ENCODE peak calls at places on chromosome X, in six cellular contexts. One of them, this sample, is unnamed.

GRCh38 chrX:17744896-17745523 is 7.7 kb downstream of the SCML1 start:
- DNase-seq in neural crest cell: no peak
- DNase-seq in breast epithelium: no peak
- DNase-seq in GM12865: no peak
- DNase-seq in H9: no peak
- DNase-seq in WTC11: no peak
- DNase-seq in this sample: no peak

GRCh38 chrX:63922221-63922620 is 137.2 kb upstream of the ARHGEF9 start:
- DNase-seq in GM12865: no peak
- DNase-seq in neural crest cell: no peak
- DNase-seq in WTC11: no peak
- DNase-seq in H9: no peak
- DNase-seq in breast epithelium: no peak
- DNase-seq in this sample: no peak

GRCh38 chrX:72634321-72634720 is 61.7 kb upstream of the HDAC8 start:
- DNase-seq in WTC11: no peak
- DNase-seq in GM12865: no peak
- DNase-seq in H9: no peak
- DNase-seq in breast epithelium: no peak
- DNase-seq in neural crest cell: no peak
- DNase-seq in this sample: no peak

GRCh38 chrX:45240334-45240733 is 39.7 kb upstream of the DIPK2B start:
- DNase-seq in H9: no peak
- DNase-seq in neural crest cell: no peak
- DNase-seq in WTC11: no peak
- DNase-seq in GM12865: no peak
- DNase-seq in breast epithelium: no peak
- DNase-seq in this sample: no peak

GRCh38 chrX:110557864-110558263 is 199.2 kb downstream of the RTL9 start:
- DNase-seq in H9: no peak
- DNase-seq in GM12865: no peak
- DNase-seq in neural crest cell: no peak
- DNase-seq in breast epithelium: no peak
- DNase-seq in WTC11: no peak
- DNase-seq in this sample: no peak

GRCh38 chrX:40845331-40845911 is 110.1 kb upstream of the MED14 start:
- DNase-seq in breast epithelium: no peak
- DNase-seq in GM12865: no peak
- DNase-seq in H9: peak; percentile 72
- DNase-seq in neural crest cell: no peak
- DNase-seq in WTC11: no peak
- DNase-seq in this sample: no peak

GRCh38 chrX:121987163-121987562 is 939.8 kb downstream of the GLUD2 start:
- DNase-seq in breast epithelium: no peak
- DNase-seq in H9: no peak
- DNase-seq in WTC11: no peak
- DNase-seq in GM12865: no peak
- DNase-seq in neural crest cell: no peak
- DNase-seq in this sample: no peak

GRCh38 chrX:132216806-132217202 is 2.4 kb downstream of the RAP2C start:
- DNase-seq in neural crest cell: no peak
- DNase-seq in WTC11: no peak
- DNase-seq in breast epithelium: no peak
- DNase-seq in GM12865: peak; percentile 45
- DNase-seq in H9: no peak
- DNase-seq in this sample: no peak

GRCh38 chrX:42952621-42953020 is 174.7 kb upstream of the PPP1R2C start:
- DNase-seq in WTC11: no peak
- DNase-seq in H9: no peak
- DNase-seq in neural crest cell: no peak
- DNase-seq in breast epithelium: no peak
- DNase-seq in GM12865: no peak
- DNase-seq in this sample: no peak

GRCh38 chrX:101774340-101774739 is 114.7 kb upstream of the ARMCX2 start:
- DNase-seq in neural crest cell: no peak
- DNase-seq in WTC11: no peak
- DNase-seq in H9: no peak
- DNase-seq in breast epithelium: no peak
- DNase-seq in GM12865: peak; percentile 75
- DNase-seq in this sample: no peak

GRCh38 chrX:154374361-154375155 is at the start of gene FLNA:
- DNase-seq in neural crest cell: no peak
- DNase-seq in GM12865: peak; percentile 57
- DNase-seq in H9: peak; percentile 56
- DNase-seq in breast epithelium: no peak
- DNase-seq in WTC11: peak; percentile 63
- DNase-seq in this sample: peak; percentile 19
- TF ChIP-seq CTCF in neural crest cell: no peak
- TF ChIP-seq CTCF in GM12865: peak; percentile 9
- TF ChIP-seq CTCF in H9: no peak
- TF ChIP-seq CTCF in breast epithelium: no peak
- TF ChIP-seq CTCF in WTC11: no peak
- TF ChIP-seq CTCF in this sample: no peak

GRCh38 chrX:120137439-120137838 is 21.0 kb upstream of the RHOXF2 start:
- DNase-seq in WTC11: no peak
- DNase-seq in breast epithelium: no peak
- DNase-seq in H9: no peak
- DNase-seq in GM12865: no peak
- DNase-seq in neural crest cell: no peak
- DNase-seq in this sample: no peak
- TF ChIP-seq CTCF in WTC11: no peak
- TF ChIP-seq CTCF in breast epithelium: no peak
- TF ChIP-seq CTCF in H9: no peak
- TF ChIP-seq CTCF in GM12865: no peak
- TF ChIP-seq CTCF in neural crest cell: no peak
- TF ChIP-seq CTCF in this sample: no peak

GRCh38 chrX:48801281-48802088 is at the start of gene HDAC6:
- DNase-seq in neural crest cell: peak; percentile 78
- DNase-seq in breast epithelium: peak; percentile 95
- DNase-seq in WTC11: peak; percentile 95
- DNase-seq in H9: peak; percentile 98
- DNase-seq in GM12865: peak; percentile 99
- DNase-seq in this sample: peak; percentile 86

GRCh38 chrX:48802089-48802812 is 384 bp downstream of the HDAC6 start:
- DNase-seq in WTC11: peak; percentile 81
- DNase-seq in neural crest cell: peak; percentile 61
- DNase-seq in breast epithelium: peak; percentile 82
- DNase-seq in GM12865: peak; percentile 86
- DNase-seq in H9: peak; percentile 88
- DNase-seq in this sample: peak; percentile 65

GRCh38 chrX:48802813-48803261 is 970 bp downstream of the HDAC6 start:
- DNase-seq in WTC11: no peak
- DNase-seq in breast epithelium: no peak
- DNase-seq in H9: no peak
- DNase-seq in neural crest cell: no peak
- DNase-seq in GM12865: no peak
- DNase-seq in this sample: no peak

GRCh38 chrX:48800574-48801280 is 1.1 kb upstream of the HDAC6 start:
- DNase-seq in neural crest cell: no peak
- DNase-seq in breast epithelium: no peak
- DNase-seq in GM12865: peak; percentile 3
- DNase-seq in H9: no peak
- DNase-seq in WTC11: no peak
- DNase-seq in this sample: no peak

DNA sequence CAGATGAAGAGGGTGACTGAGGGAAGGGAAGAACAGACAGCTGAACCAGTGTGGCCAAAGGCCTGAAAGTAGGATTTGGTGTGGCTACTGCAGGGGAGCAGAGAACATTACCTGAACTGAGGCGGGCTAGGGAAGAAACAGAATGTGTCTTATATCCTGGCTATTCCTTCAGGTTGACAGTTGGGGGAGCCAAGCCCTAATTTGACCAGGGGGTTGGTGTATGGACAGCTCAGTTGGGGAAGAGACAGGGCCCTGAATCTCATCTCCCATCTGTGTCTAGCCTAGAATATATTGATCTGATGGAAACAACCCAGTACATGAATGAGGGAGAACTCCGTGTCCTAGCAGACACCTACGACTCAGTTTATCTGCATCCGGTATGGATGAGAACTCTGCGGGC is 4.2 kb downstream of the HDAC6 start:
- DNase-seq in GM12865: peak; percentile 7
- DNase-seq in neural crest cell: no peak
- DNase-seq in WTC11: no peak
- DNase-seq in H9: no peak
- DNase-seq in breast epithelium: no peak
- DNase-seq in this sample: no peak
- TF ChIP-seq CTCF in GM12865: no peak
- TF ChIP-seq CTCF in neural crest cell: no peak
- TF ChIP-seq CTCF in WTC11: no peak
- TF ChIP-seq CTCF in H9: peak; percentile 15
- TF ChIP-seq CTCF in breast epithelium: no peak
- TF ChIP-seq CTCF in this sample: no peak

GRCh38 chrX:150362599-150363481 is at the start of gene MAMLD1:
- DNase-seq in H9: peak; percentile 31
- DNase-seq in neural crest cell: peak; percentile 33
- DNase-seq in breast epithelium: no peak
- DNase-seq in GM12865: peak; percentile 24
- DNase-seq in WTC11: peak; percentile 18
- DNase-seq in this sample: peak; percentile 18
- TF ChIP-seq CTCF in H9: no peak
- TF ChIP-seq CTCF in neural crest cell: no peak
- TF ChIP-seq CTCF in breast epithelium: no peak
- TF ChIP-seq CTCF in GM12865: no peak
- TF ChIP-seq CTCF in WTC11: no peak
- TF ChIP-seq CTCF in this sample: no peak